ENCODE peak calls at places on chromosome 1, in six cellular contexts. One of them, this sample, is unnamed.

GRCh38 chr1:16986113-16986512 is 5.7 kb upstream of the MFAP2 start:
- DNase-seq in A549: no peak
- DNase-seq in GM12878: no peak
- DNase-seq in HepG2: no peak
- DNase-seq in K562: no peak
- DNase-seq in H1: no peak
- DNase-seq in this sample: no peak

GRCh38 chr1:3518256-3518655 is 63.8 kb downstream of the ARHGEF16 start:
- DNase-seq in A549: no peak
- DNase-seq in GM12878: no peak
- DNase-seq in HepG2: no peak
- DNase-seq in K562: peak
- DNase-seq in H1: no peak
- DNase-seq in this sample: no peak

GRCh38 chr1:209045326-209046057 is 538.0 kb upstream of the CAMK1G start:
- DNase-seq in A549: no peak
- DNase-seq in GM12878: no peak
- DNase-seq in HepG2: no peak
- DNase-seq in K562: no peak
- DNase-seq in H1: no peak
- DNase-seq in this sample: no peak

GRCh38 chr1:46547481-46548383 is 3.7 kb downstream of the KNCN start:
- DNase-seq in A549: peak
- DNase-seq in GM12878: no peak
- DNase-seq in HepG2: peak
- DNase-seq in K562: peak
- DNase-seq in H1: no peak
- DNase-seq in this sample: peak

GRCh38 chr1:240739139-240739538 is 127.2 kb upstream of the GREM2 start:
- DNase-seq in A549: no peak
- DNase-seq in GM12878: no peak
- DNase-seq in HepG2: no peak
- DNase-seq in K562: no peak
- DNase-seq in H1: no peak
- DNase-seq in this sample: no peak

GRCh38 chr1:77533660-77534295 is 148.7 kb downstream of the ZZZ3 start:
- DNase-seq in A549: peak
- DNase-seq in GM12878: no peak
- DNase-seq in HepG2: peak
- DNase-seq in K562: peak
- DNase-seq in H1: peak
- DNase-seq in this sample: peak

GRCh38 chr1:71027991-71028390 is 19.6 kb downstream of the PTGER3 start:
- DNase-seq in A549: no peak
- DNase-seq in GM12878: no peak
- DNase-seq in HepG2: no peak
- DNase-seq in K562: no peak
- DNase-seq in H1: no peak
- DNase-seq in this sample: no peak

GRCh38 chr1:240414237-240414636 is 197.7 kb downstream of the GREM2 start:
- DNase-seq in A549: no peak
- DNase-seq in GM12878: no peak
- DNase-seq in HepG2: no peak
- DNase-seq in K562: no peak
- DNase-seq in H1: no peak
- DNase-seq in this sample: no peak

GRCh38 chr1:58162952-58163550 is 383.5 kb downstream of the OMA1 start:
- DNase-seq in A549: peak
- DNase-seq in GM12878: no peak
- DNase-seq in HepG2: peak
- DNase-seq in K562: peak
- DNase-seq in H1: peak
- DNase-seq in this sample: peak

GRCh38 chr1:226086776-226087175 is 24.3 kb downstream of the H3-3A start:
- DNase-seq in A549: no peak
- DNase-seq in GM12878: no peak
- DNase-seq in HepG2: no peak
- DNase-seq in K562: no peak
- DNase-seq in H1: no peak
- DNase-seq in this sample: no peak

GRCh38 chr1:88647749-88648415 is 36.2 kb upstream of the PKN2 start:
- DNase-seq in A549: no peak
- DNase-seq in GM12878: no peak
- DNase-seq in HepG2: no peak
- DNase-seq in K562: no peak
- DNase-seq in H1: no peak
- DNase-seq in this sample: no peak

GRCh38 chr1:18174016-18174415 is 66.4 kb downstream of the IGSF21 start:
- DNase-seq in A549: no peak
- DNase-seq in GM12878: no peak
- DNase-seq in HepG2: no peak
- DNase-seq in K562: no peak
- DNase-seq in H1: no peak
- DNase-seq in this sample: no peak

GRCh38 chr1:85060038-85060437 is 11.7 kb upstream of the MCOLN3 start:
- DNase-seq in A549: no peak
- DNase-seq in GM12878: no peak
- DNase-seq in HepG2: no peak
- DNase-seq in K562: no peak
- DNase-seq in H1: no peak
- DNase-seq in this sample: no peak

GRCh38 chr1:113488576-113489177 is 98.4 kb downstream of the MAGI3 start:
- DNase-seq in A549: no peak
- DNase-seq in GM12878: no peak
- DNase-seq in HepG2: peak
- DNase-seq in K562: no peak
- DNase-seq in H1: peak
- DNase-seq in this sample: no peak

GRCh38 chr1:165875604-165876003 is 48.2 kb downstream of the UCK2 start:
- DNase-seq in A549: no peak
- DNase-seq in GM12878: no peak
- DNase-seq in HepG2: no peak
- DNase-seq in K562: no peak
- DNase-seq in H1: no peak
- DNase-seq in this sample: no peak

GRCh38 chr1:205932776-205933175 is 10.5 kb downstream of the SLC26A9 start:
- DNase-seq in A549: no peak
- DNase-seq in GM12878: no peak
- DNase-seq in HepG2: no peak
- DNase-seq in K562: no peak
- DNase-seq in H1: no peak
- DNase-seq in this sample: no peak

GRCh38 chr1:205936316-205936715 is 6.9 kb downstream of the SLC26A9 start:
- DNase-seq in A549: no peak
- DNase-seq in GM12878: no peak
- DNase-seq in HepG2: no peak
- DNase-seq in K562: no peak
- DNase-seq in H1: no peak
- DNase-seq in this sample: no peak

GRCh38 chr1:205934788-205935187 is 8.5 kb downstream of the SLC26A9 start:
- DNase-seq in A549: no peak
- DNase-seq in GM12878: no peak
- DNase-seq in HepG2: no peak
- DNase-seq in K562: no peak
- DNase-seq in H1: no peak
- DNase-seq in this sample: no peak

GRCh38 chr1:205935869-205936268 is 7.4 kb downstream of the SLC26A9 start:
- DNase-seq in A549: no peak
- DNase-seq in GM12878: no peak
- DNase-seq in HepG2: no peak
- DNase-seq in K562: no peak
- DNase-seq in H1: no peak
- DNase-seq in this sample: no peak

GRCh38 chr1:205933672-205934618 is 9.3 kb downstream of the SLC26A9 start:
- DNase-seq in A549: peak
- DNase-seq in GM12878: no peak
- DNase-seq in HepG2: peak
- DNase-seq in K562: no peak
- DNase-seq in H1: no peak
- DNase-seq in this sample: no peak
- TF ChIP-seq RFX5 in A549: no peak
- TF ChIP-seq RFX5 in GM12878: no peak
- TF ChIP-seq RFX5 in HepG2: no peak
- TF ChIP-seq RFX5 in K562: no peak
- TF ChIP-seq RFX5 in H1: no peak
- TF ChIP-seq RFX5 in this sample: no peak

GRCh38 chr1:69263982-69264381 is 303.7 kb upstream of the LRRC7 start:
- DNase-seq in A549: no peak
- DNase-seq in GM12878: no peak
- DNase-seq in HepG2: no peak
- DNase-seq in K562: no peak
- DNase-seq in H1: no peak
- DNase-seq in this sample: peak

GRCh38 chr1:69258842-69259241 is 308.9 kb upstream of the LRRC7 start:
- DNase-seq in A549: no peak
- DNase-seq in GM12878: no peak
- DNase-seq in HepG2: no peak
- DNase-seq in K562: no peak
- DNase-seq in H1: no peak
- DNase-seq in this sample: no peak
- TF ChIP-seq EP300 in A549: no peak
- TF ChIP-seq EP300 in GM12878: no peak
- TF ChIP-seq EP300 in HepG2: no peak
- TF ChIP-seq EP300 in K562: no peak
- TF ChIP-seq EP300 in H1: no peak
- TF ChIP-seq EP300 in this sample: no peak

GRCh38 chr1:202143011-202143767 is 1.3 kb downstream of the ARL8A start:
- DNase-seq in A549: peak
- DNase-seq in GM12878: no peak
- DNase-seq in HepG2: peak
- DNase-seq in K562: no peak
- DNase-seq in H1: no peak
- DNase-seq in this sample: peak

GRCh38 chr1:202144510-202145324 is at the start of gene ARL8A:
- DNase-seq in A549: peak
- DNase-seq in GM12878: no peak
- DNase-seq in HepG2: no peak
- DNase-seq in K562: peak
- DNase-seq in H1: no peak
- DNase-seq in this sample: peak

GRCh38 chr1:202145325-202146140 is 996 bp upstream of the ARL8A start:
- DNase-seq in A549: no peak
- DNase-seq in GM12878: no peak
- DNase-seq in HepG2: no peak
- DNase-seq in K562: no peak
- DNase-seq in H1: no peak
- DNase-seq in this sample: no peak

GRCh38 chr1:202146279-202146678 is 1.7 kb upstream of the ARL8A start:
- DNase-seq in A549: no peak
- DNase-seq in GM12878: no peak
- DNase-seq in HepG2: no peak
- DNase-seq in K562: no peak
- DNase-seq in H1: no peak
- DNase-seq in this sample: no peak

GRCh38 chr1:202143768-202144509 is 598 bp downstream of the ARL8A start:
- DNase-seq in A549: peak
- DNase-seq in GM12878: no peak
- DNase-seq in HepG2: no peak
- DNase-seq in K562: peak
- DNase-seq in H1: no peak
- DNase-seq in this sample: peak
- TF ChIP-seq RFX5 in A549: no peak
- TF ChIP-seq RFX5 in GM12878: no peak
- TF ChIP-seq RFX5 in HepG2: no peak
- TF ChIP-seq RFX5 in K562: no peak
- TF ChIP-seq RFX5 in H1: no peak
- TF ChIP-seq RFX5 in this sample: no peak

GRCh38 chr1:164343189-164343588 is 215.8 kb upstream of the PBX1 start:
- DNase-seq in A549: no peak
- DNase-seq in GM12878: no peak
- DNase-seq in HepG2: no peak
- DNase-seq in K562: no peak
- DNase-seq in H1: no peak
- DNase-seq in this sample: no peak

DNA sequence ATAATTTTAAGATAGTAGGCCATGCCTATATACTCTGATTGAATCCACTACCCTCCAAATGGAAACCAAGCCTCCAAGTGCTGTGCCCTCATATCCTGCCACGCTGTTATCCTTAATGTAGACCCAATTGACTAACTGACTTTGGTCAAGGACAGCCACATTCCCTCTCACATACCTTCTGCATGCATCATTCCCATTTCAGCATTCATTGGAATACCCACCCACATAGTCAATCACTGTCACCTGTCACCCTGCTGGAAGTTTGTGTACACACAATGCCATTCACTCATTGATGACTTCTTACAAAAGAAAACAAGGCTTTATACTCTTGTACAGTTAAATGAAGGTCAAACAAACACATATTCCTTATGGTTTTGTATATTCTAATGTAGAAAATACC is 221.1 kb upstream of the PBX1 start:
- DNase-seq in A549: no peak
- DNase-seq in GM12878: no peak
- DNase-seq in HepG2: peak
- DNase-seq in K562: no peak
- DNase-seq in H1: no peak
- DNase-seq in this sample: no peak
- TF ChIP-seq EP300 in A549: no peak
- TF ChIP-seq EP300 in GM12878: no peak
- TF ChIP-seq EP300 in HepG2: no peak
- TF ChIP-seq EP300 in K562: no peak
- TF ChIP-seq EP300 in H1: no peak
- TF ChIP-seq EP300 in this sample: no peak

GRCh38 chr1:156912861-156913808 is 7.3 kb upstream of the LRRC71 start:
- DNase-seq in A549: no peak
- DNase-seq in GM12878: no peak
- DNase-seq in HepG2: no peak
- DNase-seq in K562: peak
- DNase-seq in H1: no peak
- DNase-seq in this sample: peak
- TF ChIP-seq RFX5 in A549: no peak
- TF ChIP-seq RFX5 in GM12878: no peak
- TF ChIP-seq RFX5 in HepG2: no peak
- TF ChIP-seq RFX5 in K562: no peak
- TF ChIP-seq RFX5 in H1: no peak
- TF ChIP-seq RFX5 in this sample: no peak

GRCh38 chr1:62438163-62438562 is 1.3 kb downstream of the USP1 start:
- DNase-seq in A549: no peak
- DNase-seq in GM12878: no peak
- DNase-seq in HepG2: no peak
- DNase-seq in K562: no peak
- DNase-seq in H1: no peak
- DNase-seq in this sample: no peak

GRCh38 chr1:62436039-62436465 is 797 bp upstream of the USP1 start:
- DNase-seq in A549: no peak
- DNase-seq in GM12878: no peak
- DNase-seq in HepG2: no peak
- DNase-seq in K562: no peak
- DNase-seq in H1: no peak
- DNase-seq in this sample: no peak

GRCh38 chr1:62437273-62437945 is 560 bp downstream of the USP1 start:
- DNase-seq in A549: no peak
- DNase-seq in GM12878: no peak
- DNase-seq in HepG2: no peak
- DNase-seq in K562: no peak
- DNase-seq in H1: no peak
- DNase-seq in this sample: no peak

GRCh38 chr1:62435231-62436038 is 1.4 kb upstream of the USP1 start:
- DNase-seq in A549: no peak
- DNase-seq in GM12878: no peak
- DNase-seq in HepG2: no peak
- DNase-seq in K562: no peak
- DNase-seq in H1: no peak
- DNase-seq in this sample: no peak

GRCh38 chr1:62436466-62437272 is at the start of gene USP1:
- DNase-seq in A549: peak
- DNase-seq in GM12878: peak
- DNase-seq in HepG2: peak
- DNase-seq in K562: peak
- DNase-seq in H1: peak
- DNase-seq in this sample: peak
- TF ChIP-seq EP300 in A549: no peak
- TF ChIP-seq EP300 in GM12878: peak
- TF ChIP-seq EP300 in HepG2: no peak
- TF ChIP-seq EP300 in K562: no peak
- TF ChIP-seq EP300 in H1: peak
- TF ChIP-seq EP300 in this sample: no peak